ENCODE peak calls at places on chromosome 12, in four cellular contexts. L, W, B and J are unnamed samples.

GRCh38 chr12:23686095-23686494 is 263.4 kb downstream of the SOX5 start:
- DNase-seq in L (no peak), W (no peak), B (no peak), J (no peak)

GRCh38 chr12:106251636-106252035 is 3.8 kb upstream of the CKAP4 start:
- DNase-seq in L (no peak), W (no peak), B (no peak), J (peak; percentile 33)

GRCh38 chr12:71999795-72000194 is 61.1 kb downstream of the TPH2 start:
- DNase-seq in L (no peak), W (no peak), B (no peak), J (no peak)

GRCh38 chr12:109092484-109093021 is 719 bp downstream of the ALKBH2 start:
- DNase-seq in L (no peak), W (no peak), B (no peak), J (no peak)

GRCh38 chr12:124993568-124994434 is at the start of gene BRI3BP:
- DNase-seq in L (peak; percentile 27), W (no peak), B (peak; percentile 77), J (peak; percentile 51)

GRCh38 chr12:77202457-77203060 is 137.2 kb upstream of the E2F7 start:
- DNase-seq in L (no peak), W (no peak), B (no peak), J (no peak)

GRCh38 chr12:11015775-11016430 is 6.5 kb downstream of the TAS2R19 start:
- DNase-seq in L (peak; percentile 85), W (no peak), B (no peak), J (no peak)

GRCh38 chr12:14618990-14619389 is 51.3 kb upstream of the PLBD1 start:
- DNase-seq in L (no peak), W (no peak), B (no peak), J (peak; percentile 14)

GRCh38 chr12:99627459-99627858 is 20.1 kb upstream of the GARIN6 start:
- DNase-seq in L (no peak), W (no peak), B (no peak), J (no peak)

GRCh38 chr12:7099290-7099996 is 7.2 kb upstream of the C1R start:
- DNase-seq in L (no peak), W (no peak), B (no peak), J (no peak)

GRCh38 chr12:56431850-56432249 is 17.4 kb downstream of the TIMELESS start:
- DNase-seq in L (no peak), W (no peak), B (no peak), J (no peak)

GRCh38 chr12:16118586-16118985 is 158.9 kb downstream of the SLC15A5 start:
- DNase-seq in L (no peak), W (no peak), B (no peak), J (no peak)

GRCh38 chr12:108640802-108641445 is 7.2 kb upstream of the SELPLG start:
- DNase-seq in L (no peak), W (no peak), B (peak; percentile 83), J (no peak)

GRCh38 chr12:47946413-47947107 is 16.8 kb upstream of the TMEM106C start:
- DNase-seq in L (no peak), W (no peak), B (no peak), J (no peak)

GRCh38 chr12:21941522-21942376 is 523 bp upstream of the ABCC9 start:
- DNase-seq in L (no peak), W (no peak), B (peak; percentile 6), J (peak; percentile 38)

GRCh38 chr12:3113671-3114070 is 36.5 kb downstream of the TSPAN9 start:
- DNase-seq in L (no peak), W (no peak), B (no peak), J (no peak)

GRCh38 chr12:22083167-22083566 is 37.1 kb downstream of the CMAS start:
- DNase-seq in L (peak; percentile 16), W (no peak), B (peak; percentile 11), J (no peak)

GRCh38 chr12:25557830-25558436 is 4.8 kb upstream of the LMNTD1 start:
- DNase-seq in L (peak; percentile 11), W (no peak), B (peak; percentile 16), J (peak; percentile 11)

GRCh38 chr12:6089041-6089823 is 35.2 kb downstream of the VWF start:
- DNase-seq in L (peak; percentile 56), W (no peak), B (no peak), J (no peak)

GRCh38 chr12:130186631-130187269 is 24.5 kb downstream of the FZD10 start:
- DNase-seq in L (no peak), W (no peak), B (no peak), J (no peak)

GRCh38 chr12:63150255-63151060 is 543 bp downstream of the AVPR1A start:
- DNase-seq in L (no peak), W (no peak), B (no peak), J (peak; percentile 16)

GRCh38 chr12:105018761-105019160 is 32.6 kb downstream of the NOPCHAP1 start:
- DNase-seq in L (no peak), W (no peak), B (no peak), J (no peak)

GRCh38 chr12:91985002-91985767 is 160.5 kb downstream of the BTG1 start:
- DNase-seq in L (no peak), W (no peak), B (no peak), J (no peak)

GRCh38 chr12:12086331-12086730 is 15.6 kb downstream of the BCL2L14 start:
- DNase-seq in L (no peak), W (no peak), B (no peak), J (no peak)

GRCh38 chr12:65740873-65741600 is 83.2 kb upstream of the HMGA2 start:
- DNase-seq in L (peak; percentile 69), W (no peak), B (peak; percentile 82), J (peak; percentile 92)

GRCh38 chr12:112419269-112420133 is 754 bp downstream of the PTPN11 start:
- DNase-seq in L (peak; percentile 59), W (no peak), B (no peak), J (peak; percentile 65)

GRCh38 chr12:109461846-109462766 is 15.0 kb downstream of the KCTD10 start:
- DNase-seq in L (peak; percentile 43), W (no peak), B (no peak), J (no peak)

GRCh38 chr12:30970559-30971202 is 44.1 kb downstream of the TSPAN11 start:
- DNase-seq in L (no peak), W (no peak), B (no peak), J (no peak)

GRCh38 chr12:46386360-46386867 is 13.8 kb upstream of the SLC38A2 start:
- DNase-seq in L (peak; percentile 94), W (no peak), B (no peak), J (no peak)

GRCh38 chr12:6899837-6900519 is 4.6 kb upstream of the LRRC23 start:
- DNase-seq in L (peak; percentile 78), W (no peak), B (no peak), J (no peak)

GRCh38 chr12:88957358-88957757 is 377.1 kb upstream of the KITLG start:
- DNase-seq in L (no peak), W (no peak), B (no peak), J (no peak)

GRCh38 chr12:113936460-113936859 is 29.7 kb downstream of the RBM19 start:
- DNase-seq in L (no peak), W (no peak), B (no peak), J (no peak)

GRCh38 chr12:76919388-76920181 is 40.8 kb upstream of the CSRP2 start:
- DNase-seq in L (no peak), W (no peak), B (no peak), J (no peak)

GRCh38 chr12:402127-402456 is 648 bp downstream of the CCDC77 start:
- DNase-seq in L (peak; percentile 42), W (no peak), B (peak; percentile 11), J (peak; percentile 16)

GRCh38 chr12:83250866-83251265 is 564.2 kb downstream of the TMTC2 start:
- DNase-seq in L (no peak), W (no peak), B (no peak), J (no peak)

GRCh38 chr12:116360579-116361403 is 83.3 kb upstream of the MED13L start:
- DNase-seq in L (no peak), W (no peak), B (peak; percentile 87), J (no peak)

GRCh38 chr12:95096852-95097251 is 23.4 kb upstream of the NR2C1 start:
- DNase-seq in L (no peak), W (no peak), B (no peak), J (no peak)
- TF ChIP-seq FOXM1 in L (no peak), W (no peak), B (no peak), J (no peak)

GRCh38 chr12:101027200-101027599 is 182.8 kb downstream of the SLC5A8 start:
- DNase-seq in L (no peak), W (no peak), B (no peak), J (no peak)
- TF ChIP-seq FOXK2 in L (no peak), W (no peak), B (no peak), J (no peak)

GRCh38 chr12:27781680-27782079 is 1.6 kb upstream of the MANSC4 start:
- DNase-seq in L (no peak), W (no peak), B (no peak), J (no peak)
- TF ChIP-seq FOXM1 in L (no peak), W (no peak), B (no peak), J (no peak)

GRCh38 chr12:54349031-54349430 is 15.3 kb downstream of the GPR84 start:
- DNase-seq in L (no peak), W (no peak), B (no peak), J (no peak)

GRCh38 chr12:54352891-54353874 is 11.1 kb downstream of the GPR84 start:
- DNase-seq in L (no peak), W (no peak), B (peak; percentile 56), J (no peak)

GRCh38 chr12:54350743-54351142 is 13.5 kb downstream of the GPR84 start:
- DNase-seq in L (no peak), W (no peak), B (no peak), J (no peak)

GRCh38 chr12:54349658-54350057 is 14.6 kb downstream of the GPR84 start:
- DNase-seq in L (no peak), W (no peak), B (no peak), J (no peak)

DNA sequence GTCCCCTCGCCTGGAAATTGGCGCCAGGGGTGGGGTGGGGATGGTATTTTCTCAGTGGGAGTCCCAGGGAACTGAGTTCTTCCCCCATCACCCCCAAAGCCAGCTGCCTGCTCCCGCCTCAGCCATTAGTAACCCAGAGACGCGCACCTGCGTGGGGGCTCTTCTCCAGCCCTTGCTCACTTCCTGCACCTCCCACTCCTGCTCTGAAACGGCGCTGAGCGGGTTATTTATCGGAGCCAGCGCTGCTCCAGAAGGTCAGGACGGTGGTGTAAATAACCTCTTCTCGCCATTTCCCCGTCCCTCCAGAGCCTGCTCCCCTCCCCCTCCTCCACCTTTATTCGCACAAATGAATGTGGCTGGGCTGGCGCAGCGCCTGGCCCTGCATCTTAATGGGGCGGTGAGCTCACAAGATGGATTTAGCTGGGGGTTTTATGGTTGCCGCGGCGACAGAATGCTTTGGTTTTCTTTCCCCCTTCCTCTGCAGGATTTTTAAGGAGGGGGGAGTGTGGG is 12.2 kb downstream of the GPR84 start:
- DNase-seq in L (no peak), W (no peak), B (peak; percentile 76), J (no peak)
- TF ChIP-seq FOXK2 in L (no peak), W (no peak), B (peak; percentile 72), J (no peak)

GRCh38 chr12:123897221-123897620 is 75.4 kb downstream of the CCDC92 start:
- DNase-seq in L (no peak), W (no peak), B (no peak), J (no peak)
- TF ChIP-seq FOXM1 in L (no peak), W (no peak), B (no peak), J (no peak)

DNA sequence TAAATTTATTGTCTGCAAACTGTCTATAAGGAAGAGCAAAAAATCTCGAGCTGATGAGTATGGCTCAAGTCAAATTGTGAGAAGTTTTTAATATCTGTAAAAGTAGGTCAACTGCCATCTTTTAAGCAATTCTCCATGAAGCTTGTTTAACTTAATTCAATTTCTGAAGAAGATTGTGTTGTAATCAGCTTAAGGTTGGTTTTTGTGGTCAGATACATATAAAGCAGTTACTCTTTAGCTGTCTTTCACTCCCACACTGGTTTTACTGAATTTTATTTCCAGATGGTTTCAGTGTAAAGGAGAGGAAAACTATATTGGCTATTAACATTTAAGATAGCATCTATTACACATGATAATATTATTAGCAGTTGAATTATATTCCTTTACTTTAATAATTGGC is 1165.1 kb downstream of the SLC16A7 start:
- DNase-seq in L (no peak), W (no peak), B (no peak), J (no peak)
- TF ChIP-seq FOXK2 in L (no peak), W (no peak), B (no peak), J (no peak)